ENCODE peak calls at places on chromosomes 5 and 9, in five cellular contexts. U is colonic mucosa; I is CD8-positive, alpha-beta memory T cell; K is lung; S is transverse colon. Q is an unnamed sample. For H3K36me3, the result is how much of the 10 kb centered on the place peaks cover.

GRCh38 chr9:21533597-21533996 is 51.5 kb upstream of the IFNE start:
- DNase-seq in U (no peak), I (no peak), K (no peak), S (no peak), Q (no peak)

GRCh38 chr9:77747163-77747562 is 99.0 kb upstream of the GNA14 start:
- DNase-seq in U (no peak), I (no peak), K (no peak), S (no peak), Q (no peak)

GRCh38 chr5:58860680-58861079 is 277.8 kb downstream of the RAB3C start:
- DNase-seq in U (no peak), I (no peak), K (no peak), S (no peak), Q (no peak)

GRCh38 chr9:93071464-93071863 is 13.0 kb downstream of the SUSD3 start:
- DNase-seq in U (no peak), I (no peak), K (no peak), S (no peak), Q (no peak)

GRCh38 chr9:137454145-137454505 is 5.0 kb downstream of the NSMF start:
- DNase-seq in U (peak), I (no peak), K (peak), S (peak), Q (no peak)

GRCh38 chr5:149452665-149453617 is 73.8 kb upstream of the IL17B start:
- DNase-seq in U (peak), I (no peak), K (no peak), S (peak), Q (peak)

GRCh38 chr5:134692722-134693121 is 44.1 kb downstream of the SEC24A start:
- DNase-seq in U (no peak), I (no peak), K (no peak), S (no peak), Q (no peak)

GRCh38 chr5:96079075-96079474 is 117.4 kb upstream of the ELL2 start:
- DNase-seq in U (no peak), I (no peak), K (no peak), S (no peak), Q (no peak)

GRCh38 chr5:77847814-77848290 is 71.7 kb upstream of the TBCA start:
- DNase-seq in U (no peak), I (no peak), K (no peak), S (no peak), Q (no peak)

GRCh38 chr9:118575341-118576070 is 793.7 kb downstream of the BRINP1 start:
- DNase-seq in U (no peak), I (no peak), K (no peak), S (no peak), Q (no peak)

GRCh38 chr5:169127431-169127830 is 173.5 kb downstream of the SLIT3 start:
- DNase-seq in U (no peak), I (no peak), K (no peak), S (no peak), Q (no peak)

GRCh38 chr9:100432736-100433135 is 5.8 kb downstream of the MSANTD3 start:
- DNase-seq in U (no peak), I (no peak), K (no peak), S (no peak), Q (no peak)

GRCh38 chr9:4939118-4939561 is 45.9 kb upstream of the JAK2 start:
- DNase-seq in U (no peak), I (no peak), K (no peak), S (no peak), Q (no peak)

GRCh38 chr5:176388003-176388340 is 426 bp downstream of the NOP16 start:
- DNase-seq in U (no peak), I (no peak), K (no peak), S (no peak), Q (no peak)

GRCh38 chr5:62575066-62575465 is 3.6 kb upstream of the LRRC70 start:
- DNase-seq in U (no peak), I (no peak), K (no peak), S (no peak), Q (no peak)

GRCh38 chr5:73513996-73514395 is 15.8 kb downstream of the BTF3 start:
- DNase-seq in U (peak), I (no peak), K (no peak), S (peak), Q (no peak)

GRCh38 chr9:136052991-136053756 is 41.9 kb downstream of the NACC2 start:
- DNase-seq in U (no peak), I (no peak), K (no peak), S (no peak), Q (no peak)

GRCh38 chr5:142944140-142944539 is 174.0 kb downstream of the ARHGAP26 start:
- DNase-seq in U (no peak), I (no peak), K (no peak), S (no peak), Q (no peak)

GRCh38 chr9:136726118-136726517 is 13.7 kb downstream of the DIPK1B start:
- DNase-seq in U (no peak), I (no peak), K (no peak), S (no peak), Q (no peak)

GRCh38 chr5:38148021-38148625 is 110.2 kb upstream of the EGFLAM start:
- DNase-seq in U (no peak), I (no peak), K (no peak), S (no peak), Q (no peak)

GRCh38 chr9:2262809-2263510 is 247.8 kb downstream of the SMARCA2 start:
- DNase-seq in U (no peak), I (no peak), K (no peak), S (no peak), Q (no peak)

GRCh38 chr9:110571801-110572490 is 7.6 kb downstream of the SVEP1 start:
- DNase-seq in U (no peak), I (no peak), K (no peak), S (no peak), Q (no peak)

GRCh38 chr9:9117866-9118265 is 1318.3 kb upstream of the DMAC1 start:
- DNase-seq in U (no peak), I (no peak), K (no peak), S (no peak), Q (no peak)

GRCh38 chr5:175694371-175695160 is 36.7 kb downstream of the HRH2 start:
- DNase-seq in U (no peak), I (no peak), K (no peak), S (no peak), Q (no peak)

GRCh38 chr9:81716409-81716808 is 27.1 kb upstream of the TLE1 start:
- DNase-seq in U (peak), I (no peak), K (no peak), S (no peak), Q (no peak)

GRCh38 chr5:149268928-149269557 is 2.6 kb upstream of the AFAP1L1 start:
- DNase-seq in U (no peak), I (peak), K (no peak), S (no peak), Q (no peak)

GRCh38 chr5:81313278-81313677 is 11.9 kb downstream of the ZCCHC9 start:
- DNase-seq in U (no peak), I (no peak), K (no peak), S (no peak), Q (no peak)

GRCh38 chr5:154611341-154611767 is 133.3 kb upstream of the HAND1 start:
- DNase-seq in U (no peak), I (no peak), K (no peak), S (no peak), Q (no peak)

GRCh38 chr5:167899490-167899889 is 392.0 kb upstream of the WWC1 start:
- DNase-seq in U (no peak), I (no peak), K (no peak), S (no peak), Q (peak)

GRCh38 chr9:95497772-95498171 is 19.0 kb downstream of the PTCH1 start:
- DNase-seq in U (peak), I (no peak), K (no peak), S (no peak), Q (peak)

GRCh38 chr5:65801332-65801731 is 79.3 kb downstream of the NLN start:
- DNase-seq in U (no peak), I (no peak), K (no peak), S (no peak), Q (peak)

GRCh38 chr5:129460951-129461815 is 1.1 kb downstream of the ADAMTS19 start:
- DNase-seq in U (peak), I (no peak), K (no peak), S (peak), Q (peak)

GRCh38 chr9:78101247-78101646 is 69.6 kb upstream of the GNAQ start:
- DNase-seq in U (no peak), I (no peak), K (no peak), S (no peak), Q (no peak)

GRCh38 chr5:109364977-109365376 is 44.8 kb downstream of the PJA2 start:
- DNase-seq in U (no peak), I (no peak), K (no peak), S (no peak), Q (no peak)
- H3K36me3 ChIP-seq in U (under half), I (under half), K (under half), S (under half), Q (half or more)

GRCh38 chr5:68418230-68418629 is 202.7 kb downstream of the PIK3R1 start:
- DNase-seq in U (no peak), I (no peak), K (no peak), S (no peak), Q (no peak)

GRCh38 chr5:68418680-68419079 is 203.1 kb downstream of the PIK3R1 start:
- DNase-seq in U (no peak), I (no peak), K (no peak), S (no peak), Q (no peak)

GRCh38 chr5:68420476-68421344 is 205.2 kb downstream of the PIK3R1 start:
- DNase-seq in U (peak), I (no peak), K (no peak), S (peak), Q (peak)

GRCh38 chr5:68419637-68420452 is 204.3 kb downstream of the PIK3R1 start:
- DNase-seq in U (peak), I (no peak), K (no peak), S (peak), Q (no peak)

DNA sequence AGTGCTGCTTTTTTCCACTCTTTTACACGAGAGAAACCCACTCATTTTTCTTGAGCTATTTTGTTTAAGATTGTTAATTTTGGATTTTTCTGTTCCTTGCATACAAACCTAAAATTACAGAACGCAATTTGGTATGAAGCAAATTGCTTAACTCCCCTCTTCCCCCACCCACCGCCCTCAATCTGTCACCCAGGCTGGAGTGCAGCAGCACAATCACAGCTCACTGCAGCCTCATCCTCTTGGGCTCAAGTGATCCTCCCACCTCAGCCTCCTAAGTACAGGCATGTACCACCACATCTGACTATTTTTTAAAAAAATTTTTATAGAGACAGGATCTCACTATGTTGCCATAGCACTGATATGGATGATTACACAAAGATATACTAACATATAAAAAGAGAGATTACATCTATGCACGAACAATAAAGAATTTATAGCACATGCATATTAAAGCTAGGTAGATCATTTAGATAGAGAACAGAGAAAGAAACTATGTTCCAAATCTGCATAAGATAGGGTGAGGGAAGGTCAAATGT is 203.6 kb downstream of the PIK3R1 start:
- DNase-seq in U (no peak), I (no peak), K (no peak), S (no peak), Q (no peak)
- H3K27ac ChIP-seq in U (peak), I (peak), K (no peak), S (peak), Q (no peak)

GRCh38 chr9:28976250-28976649 is 1403.0 kb upstream of the C9orf72 start:
- DNase-seq in U (no peak), I (no peak), K (no peak), S (no peak), Q (no peak)
- H3K36me3 ChIP-seq in U (under half), I (under half), K (under half), S (under half), Q (under half)

DNA sequence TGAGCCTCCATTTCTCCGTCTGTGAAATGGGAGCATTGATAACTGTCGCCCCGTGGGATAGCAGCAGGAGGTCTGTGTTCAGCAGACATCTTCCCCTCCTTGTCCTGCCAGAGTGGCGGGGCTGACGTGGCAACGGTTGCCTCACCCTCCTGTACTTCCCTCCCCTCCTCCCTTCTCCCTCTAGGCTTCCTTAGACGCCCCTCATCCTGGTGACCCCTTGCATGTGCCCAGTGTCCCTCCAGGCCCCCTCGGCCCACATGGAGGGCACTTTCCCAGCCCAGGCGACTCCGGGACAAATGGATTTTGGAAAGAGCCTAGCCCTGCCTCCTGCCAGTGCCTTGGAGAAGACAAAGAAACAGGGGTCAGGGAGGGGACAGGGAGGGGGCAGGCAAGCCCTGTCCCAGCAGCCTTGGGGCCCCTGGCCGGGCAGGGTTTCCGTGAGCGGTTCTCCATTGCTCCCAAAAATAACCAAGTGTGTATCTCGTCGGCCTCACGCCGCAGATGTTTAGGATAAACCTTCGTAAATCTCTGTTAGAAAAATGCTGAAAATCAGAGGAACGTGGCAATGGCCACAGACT is 38.3 kb upstream of the NEURL1B start:
- DNase-seq in U (no peak), I (no peak), K (no peak), S (no peak), Q (no peak)
- H3K27ac ChIP-seq in U (peak), I (no peak), K (peak), S (peak), Q (no peak)

GRCh38 chr5:31854625-31855526 is 215.9 kb downstream of the PDZD2 start:
- DNase-seq in U (no peak), I (peak), K (peak), S (no peak), Q (no peak)
- H3K36me3 ChIP-seq in U (under half), I (under half), K (under half), S (under half), Q (under half)

DNA sequence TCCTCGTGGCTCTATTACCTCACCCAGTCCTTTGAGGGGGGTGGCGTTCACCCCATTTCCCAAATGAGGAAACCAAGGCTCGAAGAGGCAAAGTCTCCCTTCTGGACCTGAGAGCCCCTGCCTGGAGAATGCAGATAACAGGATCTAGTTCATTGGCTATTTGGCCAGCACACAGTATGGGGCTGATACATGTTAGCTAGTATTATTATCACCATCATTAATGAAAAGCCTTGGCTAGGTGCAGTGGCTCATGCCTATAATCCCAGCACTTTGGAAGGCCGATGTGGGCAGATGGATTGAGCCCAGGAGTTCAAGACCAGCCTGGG is 4.3 kb downstream of the SH3GLB2 start:
- DNase-seq in U (no peak), I (no peak), K (no peak), S (no peak), Q (no peak)
- H3K27ac ChIP-seq in U (no peak), I (no peak), K (no peak), S (peak), Q (no peak)

GRCh38 chr9:127518091-127518856 is 67.0 kb downstream of the LRSAM1 start:
- DNase-seq in U (no peak), I (no peak), K (no peak), S (no peak), Q (no peak)
- H3K36me3 ChIP-seq in U (under half), I (under half), K (under half), S (under half), Q (half or more)

DNA sequence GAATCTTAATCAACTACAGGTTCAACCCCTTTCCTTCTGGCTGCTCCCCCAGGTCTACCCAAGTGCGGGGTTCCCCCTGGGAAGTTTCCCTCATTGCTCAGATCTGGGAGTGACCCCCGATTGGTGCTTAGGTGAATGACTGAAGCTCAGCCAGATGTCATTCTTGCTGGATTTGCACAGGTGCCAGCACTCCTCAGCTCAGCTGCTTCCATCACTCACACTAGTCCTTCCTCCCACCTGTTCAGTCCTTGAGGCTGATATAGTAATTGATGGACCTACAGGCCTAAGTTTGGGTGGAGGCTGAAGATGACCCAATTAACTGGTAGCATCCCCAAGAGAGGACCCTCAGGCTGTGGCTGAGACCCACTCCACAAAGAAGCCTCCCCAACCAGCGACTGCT is 32.9 kb downstream of the PRLR start:
- DNase-seq in U (no peak), I (no peak), K (no peak), S (no peak), Q (no peak)
- H3K27ac ChIP-seq in U (no peak), I (no peak), K (no peak), S (peak), Q (no peak)

Q was measured in SJSA1.